ENCODE peak calls at places on chromosomes 1 and 21, in six cellular contexts. I is PC-3, T is fibroblast of lung, J is GM23248, H is K562, V is HepG2. W is an unnamed sample.

GRCh38 chr21:39776589-39776988 is 31.6 kb downstream of the IGSF5 start:
- DNase-seq in H (no peak), I (no peak), T (peak), V (no peak), J (no peak), W (no peak)

GRCh38 chr1:54857741-54858665 is 29.0 kb downstream of the DHCR24 start:
- DNase-seq in J (peak), V (no peak), H (no peak), I (peak), T (peak), W (no peak)

GRCh38 chr21:15090390-15090789 is 25.6 kb upstream of the NRIP1 start:
- DNase-seq in J (no peak), V (no peak), T (no peak), I (no peak), H (no peak), W (no peak)

GRCh38 chr1:248823517-248824001 is 2.2 kb downstream of the SH3BP5L start:
- DNase-seq in I (peak), V (no peak), J (peak), T (peak), H (no peak), W (no peak)

GRCh38 chr1:117051224-117052064 is 8.7 kb upstream of the TTF2 start:
- DNase-seq in J (peak), H (no peak), T (no peak), V (no peak), I (peak), W (no peak)

GRCh38 chr1:197140123-197140522 is 6.3 kb downstream of the ASPM start:
- DNase-seq in I (no peak), V (no peak), J (peak), T (peak), H (no peak), W (no peak)

GRCh38 chr1:105565006-105565405 is 1491.5 kb upstream of the PRMT6 start:
- DNase-seq in I (no peak), H (no peak), T (no peak), V (no peak), J (no peak), W (no peak)

GRCh38 chr1:53417003-53417402 is 42.2 kb upstream of the DMRTB1 start:
- DNase-seq in V (no peak), J (no peak), H (no peak), I (no peak), T (peak), W (no peak)

GRCh38 chr1:119380983-119381662 is 12.5 kb downstream of the HAO2 start:
- DNase-seq in V (no peak), J (no peak), H (no peak), T (no peak), I (no peak), W (no peak)

GRCh38 chr1:237910834-237911233 is 20.1 kb upstream of the ZP4 start:
- DNase-seq in I (no peak), J (no peak), H (no peak), V (no peak), T (no peak), W (no peak)

GRCh38 chr1:147750618-147751217 is 9.7 kb downstream of the GJA5 start:
- DNase-seq in J (no peak), H (no peak), T (no peak), I (peak), V (no peak), W (no peak)

GRCh38 chr1:219771039-219771438 is 157.3 kb downstream of the SLC30A10 start:
- DNase-seq in V (peak), T (peak), H (no peak), I (peak), J (peak), W (no peak)

GRCh38 chr1:43432171-43432860 is 21.4 kb downstream of the HYI start:
- DNase-seq in I (no peak), J (no peak), T (no peak), H (no peak), V (no peak), W (no peak)

GRCh38 chr1:93659805-93660479 is 21.7 kb downstream of the BCAR3 start:
- DNase-seq in H (peak), V (peak), I (no peak), J (peak), T (peak), W (no peak)

GRCh38 chr1:47438321-47439150 is 692 bp downstream of the FOXD2 start:
- DNase-seq in H (peak), T (no peak), I (no peak), J (peak), V (no peak), W (no peak)

GRCh38 chr1:219529116-219529515 is 83.8 kb downstream of the ZC3H11B start:
- DNase-seq in T (no peak), J (no peak), I (no peak), H (no peak), V (no peak), W (no peak)

GRCh38 chr1:83857705-83858104 is 141.2 kb downstream of the TTLL7 start:
- DNase-seq in J (no peak), H (no peak), I (no peak), T (no peak), V (no peak), W (no peak)

GRCh38 chr1:83857108-83857507 is 141.8 kb downstream of the TTLL7 start:
- DNase-seq in T (peak), V (no peak), J (peak), H (no peak), I (no peak), W (no peak)

GRCh38 chr1:83856381-83856780 is 142.6 kb downstream of the TTLL7 start:
- DNase-seq in H (no peak), J (no peak), V (no peak), I (no peak), T (no peak), W (no peak)

GRCh38 chr1:83860506-83861221 is 138.3 kb downstream of the TTLL7 start:
- DNase-seq in H (peak), J (no peak), V (peak), T (peak), I (peak), W (peak)
- H3K9ac ChIP-seq in H (peak), J (no peak), V (no peak), T (no peak), I (peak), W (peak)

DNA sequence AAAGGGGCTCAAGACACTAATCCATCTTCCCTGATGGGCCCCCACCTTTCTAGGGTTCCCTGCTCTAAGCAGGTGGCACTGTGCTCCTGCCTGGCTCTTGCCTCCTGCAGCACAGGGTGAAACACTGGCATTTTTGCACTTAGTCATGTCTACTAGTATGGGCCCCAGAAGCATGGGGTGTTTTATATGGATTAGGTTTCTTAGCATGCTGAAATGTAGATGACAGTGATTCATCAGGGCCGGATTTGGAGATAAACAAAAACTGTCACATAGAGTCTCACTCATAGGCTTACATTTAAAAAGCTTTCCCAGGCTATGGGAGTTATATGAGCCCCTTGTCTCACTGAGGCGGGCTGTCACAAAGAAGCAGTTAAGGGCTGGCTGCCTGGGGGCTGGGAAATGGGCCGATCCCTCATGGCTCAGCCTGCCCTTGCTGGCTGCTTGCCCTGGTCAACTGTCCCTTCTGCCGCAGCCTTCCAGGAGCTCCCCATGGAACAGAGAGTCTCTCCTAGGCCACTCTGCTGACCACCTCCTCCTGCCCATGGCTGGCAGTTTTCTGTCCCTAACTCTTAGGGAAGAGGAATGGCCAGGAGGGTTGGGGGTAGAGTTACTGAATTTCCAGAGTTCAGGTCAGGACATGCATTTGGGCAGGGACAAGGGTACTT is 6.5 kb downstream of the GALNT2 start:
- DNase-seq in T (peak), J (peak), I (peak), H (no peak), V (no peak), W (no peak)
- H3K9ac ChIP-seq in T (peak), J (peak), I (peak), H (no peak), V (no peak), W (no peak)

DNA sequence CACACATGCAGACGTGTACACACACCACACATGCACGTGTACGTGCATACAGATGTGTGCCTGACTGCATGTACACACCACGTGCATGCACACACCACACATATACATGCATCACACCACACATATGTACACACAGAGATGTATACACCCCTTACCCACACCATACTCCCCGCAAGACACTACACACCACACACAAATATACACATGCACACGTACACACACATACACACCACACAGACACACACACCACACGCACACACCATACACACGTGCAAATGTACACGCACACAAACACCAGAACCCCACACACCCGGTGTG is 9.7 kb downstream of the ITGB2 start:
- DNase-seq in H (no peak), I (no peak), T (no peak), J (no peak), V (no peak), W (no peak)
- H3K9ac ChIP-seq in H (no peak), I (peak), T (no peak), J (no peak), V (peak), W (no peak)

GRCh38 chr1:24739241-24739640 is 6.0 kb upstream of the CLIC4 start:
- DNase-seq in J (no peak), I (no peak), H (no peak), T (no peak), V (no peak), W (no peak)
- H3K9ac ChIP-seq in J (no peak), I (no peak), H (no peak), T (no peak), V (no peak), W (no peak)

GRCh38 chr21:29155933-29156260 is 25.5 kb downstream of the MAP3K7CL start:
- DNase-seq in J (no peak), I (no peak), V (no peak), T (no peak), H (no peak), W (no peak)

GRCh38 chr21:29154270-29154669 is 23.8 kb downstream of the MAP3K7CL start:
- DNase-seq in T (no peak), I (no peak), H (no peak), V (no peak), J (no peak), W (no peak)

GRCh38 chr21:29157084-29157483 is 26.6 kb downstream of the MAP3K7CL start:
- DNase-seq in I (no peak), V (no peak), T (no peak), J (no peak), H (no peak), W (no peak)

GRCh38 chr21:29152936-29153335 is 22.5 kb downstream of the MAP3K7CL start:
- DNase-seq in J (no peak), I (no peak), H (no peak), V (no peak), T (peak), W (no peak)

GRCh38 chr21:29155118-29155932 is 24.9 kb downstream of the MAP3K7CL start:
- DNase-seq in J (peak), H (no peak), V (no peak), T (peak), I (peak), W (no peak)
- H3K9ac ChIP-seq in J (peak), H (no peak), V (no peak), T (no peak), I (no peak), W (no peak)

GRCh38 chr1:241352401-241352800 is 4.6 kb downstream of the RGS7 start:
- DNase-seq in T (no peak), V (no peak), J (no peak), I (no peak), H (no peak), W (no peak)

GRCh38 chr1:241357366-241358305 is 631 bp upstream of the RGS7 start:
- DNase-seq in J (peak), T (peak), V (no peak), H (no peak), I (no peak), W (no peak)

GRCh38 chr1:241355311-241356010 is 1.5 kb downstream of the RGS7 start:
- DNase-seq in J (no peak), H (no peak), I (no peak), V (no peak), T (no peak), W (no peak)

GRCh38 chr1:241356187-241356518 is 852 bp downstream of the RGS7 start:
- DNase-seq in J (no peak), V (no peak), I (no peak), T (no peak), H (no peak), W (no peak)

DNA sequence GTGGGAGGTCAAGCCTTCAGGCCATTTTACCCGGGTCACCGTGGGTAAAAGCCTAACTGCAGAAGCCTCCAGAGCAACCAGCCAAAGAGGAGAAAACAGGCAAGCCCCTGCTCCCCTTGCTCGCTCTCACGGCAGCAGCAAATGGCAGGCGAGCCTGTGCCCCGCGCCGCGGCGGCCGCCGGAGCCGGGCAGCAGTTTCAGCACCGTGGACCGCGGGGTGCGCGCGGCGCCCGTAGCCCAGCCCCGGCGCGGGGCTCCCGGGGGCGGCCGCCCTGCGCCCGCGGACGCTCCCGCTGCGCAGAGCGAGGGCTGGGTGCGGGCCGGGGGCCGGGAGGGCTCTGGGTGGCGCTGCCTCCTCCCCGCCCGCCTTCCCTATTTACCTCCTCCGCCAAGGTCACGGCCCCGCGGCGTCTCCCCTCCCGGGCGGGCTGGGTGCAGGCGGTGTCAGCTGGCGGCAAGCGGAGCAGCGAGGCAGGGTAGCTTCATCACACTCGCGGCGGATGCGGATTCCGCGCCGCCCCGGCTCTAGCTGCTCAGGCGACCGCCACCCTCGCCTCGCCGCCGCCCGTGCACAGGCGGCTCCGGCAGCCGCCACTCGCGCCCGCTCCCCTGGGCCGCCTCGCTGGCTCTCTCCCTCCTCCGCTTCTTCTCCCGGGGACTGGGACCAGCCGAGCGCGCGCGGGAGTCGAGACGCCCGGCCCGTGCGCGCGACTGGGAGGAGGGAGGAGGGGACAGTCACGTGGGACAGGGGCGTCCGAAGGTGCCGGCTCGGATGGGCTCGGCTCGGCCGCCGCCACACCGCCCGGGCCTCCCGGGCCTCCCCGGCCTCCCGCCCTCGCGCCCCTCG is at the start of gene RGS7:
- DNase-seq in H (no peak), I (no peak), V (peak), T (peak), J (peak), W (peak)
- H3K9ac ChIP-seq in H (no peak), I (no peak), V (no peak), T (peak), J (no peak), W (no peak)

GRCh38 chr1:51019811-51020210 is 49.8 kb downstream of the CDKN2C start:
- DNase-seq in H (no peak), I (no peak), V (no peak), J (peak), T (no peak), W (no peak)

GRCh38 chr1:51025374-51025773 is 55.3 kb downstream of the CDKN2C start:
- DNase-seq in T (no peak), H (no peak), J (no peak), I (no peak), V (no peak), W (no peak)
- H3K9ac ChIP-seq in T (no peak), H (no peak), J (no peak), I (no peak), V (no peak), W (no peak)